ENCODE peak calls at places on chromosomes 2 and 18, in four cellular contexts. E, F, D and B are unnamed samples.

GRCh38 chr2:178761759-178762371 is 45.4 kb downstream of the TTN start:
- DNase-seq in E (no peak), F (peak; percentile 64), D (peak; percentile 5), B (no peak)

GRCh38 chr2:128691526-128691925 is 372.9 kb upstream of the HS6ST1 start:
- DNase-seq in E (no peak), F (no peak), D (no peak), B (no peak)

GRCh38 chr2:75464348-75464946 is 96.3 kb downstream of the EVA1A start:
- DNase-seq in E (no peak), F (peak; percentile 59), D (no peak), B (no peak)

GRCh38 chr2:38190542-38191218 is 114.7 kb upstream of the CYP1B1 start:
- DNase-seq in E (no peak), F (peak; percentile 83), D (no peak), B (no peak)

GRCh38 chr2:62321370-62321769 is 125.5 kb downstream of the B3GNT2 start:
- DNase-seq in E (no peak), F (no peak), D (no peak), B (no peak)

GRCh38 chr2:145759228-145759940 is 1239.5 kb upstream of the ZEB2 start:
- DNase-seq in E (no peak), F (no peak), D (no peak), B (no peak)

GRCh38 chr2:128639693-128640092 is 321.0 kb upstream of the HS6ST1 start:
- DNase-seq in E (no peak), F (no peak), D (no peak), B (no peak)

GRCh38 chr18:77086656-77087390 is 45.8 kb downstream of the MBP start:
- DNase-seq in E (no peak), F (no peak), D (no peak), B (no peak)

GRCh38 chr2:32832821-32833220 is 113.9 kb upstream of the LTBP1 start:
- DNase-seq in E (no peak), F (peak; percentile 79), D (no peak), B (no peak)

GRCh38 chr2:86223098-86223681 is 23.9 kb downstream of the MRPL35 start:
- DNase-seq in E (no peak), F (peak; percentile 53), D (no peak), B (no peak)

GRCh38 chr18:47404845-47405244 is 153.4 kb upstream of the SKOR2 start:
- DNase-seq in E (no peak), F (no peak), D (no peak), B (no peak)

GRCh38 chr2:119760876-119761275 is 1.2 kb downstream of the PTPN4 start:
- DNase-seq in E (no peak), F (peak; percentile 53), D (no peak), B (no peak)

GRCh38 chr2:11214770-11215169 is 59.5 kb downstream of the SLC66A3 start:
- DNase-seq in E (no peak), F (no peak), D (no peak), B (no peak)

GRCh38 chr2:144006139-144006538 is 513.8 kb downstream of the ZEB2 start:
- DNase-seq in E (no peak), F (no peak), D (no peak), B (no peak)

GRCh38 chr18:25348361-25349130 is 3.4 kb downstream of the ZNF521 start:
- DNase-seq in E (no peak), F (no peak), D (no peak), B (no peak)

GRCh38 chr2:53632714-53633113 is 134.9 kb upstream of the CHAC2 start:
- DNase-seq in E (no peak), F (peak; percentile 84), D (no peak), B (no peak)

GRCh38 chr2:23700627-23701026 is 226.3 kb downstream of the ATAD2B start:
- DNase-seq in E (no peak), F (no peak), D (no peak), B (no peak)

GRCh38 chr2:3626817-3627499 is 31.0 kb upstream of the ALLC start:
- DNase-seq in E (no peak), F (no peak), D (no peak), B (no peak)

GRCh38 chr2:200479617-200480292 is 30.1 kb downstream of the KCTD18 start:
- DNase-seq in E (no peak), F (peak; percentile 81), D (no peak), B (no peak)

GRCh38 chr2:233807966-233808892 is 30.1 kb downstream of the MROH2A start:
- DNase-seq in E (no peak), F (no peak), D (no peak), B (no peak)

GRCh38 chr2:197152451-197153228 is 157.9 kb downstream of the ANKRD44 start:
- DNase-seq in E (peak; percentile 36), F (peak; percentile 55), D (peak; percentile 25), B (peak; percentile 64)

GRCh38 chr2:72681016-72681995 is 144.5 kb downstream of the EXOC6B start:
- DNase-seq in E (no peak), F (no peak), D (no peak), B (no peak)

GRCh38 chr18:59881728-59882685 is 17.8 kb upstream of the PMAIP1 start:
- DNase-seq in E (no peak), F (peak; percentile 91), D (no peak), B (no peak)

GRCh38 chr2:234682492-234683228 is 185.8 kb upstream of the ARL4C start:
- DNase-seq in E (no peak), F (peak; percentile 23), D (no peak), B (no peak)

GRCh38 chr2:54801422-54801821 is 78.0 kb downstream of the EML6 start:
- DNase-seq in E (no peak), F (no peak), D (no peak), B (no peak)

GRCh38 chr18:28504100-28504499 is 327.2 kb upstream of the CDH2 start:
- DNase-seq in E (no peak), F (no peak), D (no peak), B (no peak)

GRCh38 chr2:88967844-88968243 is 276.4 kb downstream of the RPIA start:
- DNase-seq in E (no peak), F (no peak), D (no peak), B (no peak)

GRCh38 chr2:162234620-162235462 is 8.4 kb downstream of the FAP start:
- DNase-seq in E (no peak), F (no peak), D (no peak), B (no peak)

GRCh38 chr2:73292316-73292905 is 937 bp downstream of the EGR4 start:
- DNase-seq in E (peak; percentile 15), F (no peak), D (no peak), B (no peak)

GRCh38 chr2:235063501-235063961 is 111.7 kb downstream of the SH3BP4 start:
- DNase-seq in E (no peak), F (no peak), D (no peak), B (no peak)

GRCh38 chr2:112582314-112582746 is 2.1 kb upstream of the CHCHD5 start:
- DNase-seq in E (no peak), F (peak; percentile 74), D (peak; percentile 56), B (peak; percentile 45)

GRCh38 chr2:159879061-159879604 is 81.1 kb upstream of the CD302 start:
- DNase-seq in E (no peak), F (peak; percentile 65), D (no peak), B (no peak)

GRCh38 chr2:64807417-64807816 is 153.7 kb upstream of the SERTAD2 start:
- DNase-seq in E (no peak), F (peak; percentile 97), D (no peak), B (peak; percentile 46)

GRCh38 chr2:144217853-144218633 is 301.9 kb downstream of the ZEB2 start:
- DNase-seq in E (no peak), F (peak; percentile 12), D (no peak), B (no peak)

GRCh38 chr2:176643711-176644110 is 374.5 kb downstream of the MTX2 start:
- DNase-seq in E (no peak), F (peak; percentile 30), D (no peak), B (no peak)

GRCh38 chr18:4017479-4017878 is 437.6 kb downstream of the DLGAP1 start:
- DNase-seq in E (no peak), F (no peak), D (no peak), B (no peak)

GRCh38 chr18:68839701-68840100 is 41.8 kb downstream of the CCDC102B start:
- DNase-seq in E (no peak), F (no peak), D (no peak), B (no peak)